ENCODE peak calls at places on chromosomes 5 and 9, in six cellular contexts. R is GM13977; X is GM12864; E is stimulated activated CD4-positive, alpha-beta T cell treated with anti-CD3 and anti-CD28 coated beads, Interleukin-12 subunit alpha, Interleukin-12 subunit beta, amount 100 ng/mL, for 4 hours; Z is SK-N-DZ; L is substantia nigra. D is an unnamed sample.

GRCh38 chr5:11719888-11720481 is 184.3 kb downstream of the CTNND2 start:
- DNase-seq in R (peak), X (peak), E (no peak), Z (peak), L (peak), D (peak)

GRCh38 chr9:89993678-89994630 is 389.1 kb downstream of the GADD45G start:
- DNase-seq in R (no peak), X (no peak), E (no peak), Z (no peak), L (peak), D (no peak)

GRCh38 chr5:73433982-73434342 is 14.6 kb downstream of the FOXD1 start:
- DNase-seq in R (no peak), X (no peak), E (no peak), Z (no peak), L (no peak), D (no peak)

GRCh38 chr5:19986036-19986619 is 1.9 kb downstream of the CDH18 start:
- DNase-seq in R (no peak), X (no peak), E (no peak), Z (no peak), L (no peak), D (no peak)

GRCh38 chr9:121499427-121500164 is at the start of gene GGTA1:
- DNase-seq in R (peak), X (no peak), E (no peak), Z (peak), L (no peak), D (peak)

GRCh38 chr9:85723220-85723619 is 18.5 kb downstream of the AGTPBP1 start:
- DNase-seq in R (no peak), X (no peak), E (peak), Z (no peak), L (peak), D (peak)

GRCh38 chr9:137317021-137317978 is 15.2 kb upstream of the NRARP start:
- DNase-seq in R (peak), X (no peak), E (no peak), Z (no peak), L (no peak), D (no peak)

GRCh38 chr9:95650720-95651119 is 133.9 kb upstream of the PTCH1 start:
- DNase-seq in R (no peak), X (no peak), E (no peak), Z (no peak), L (no peak), D (no peak)

GRCh38 chr5:132867046-132867451 is 607 bp downstream of the UQCRQ start:
- DNase-seq in R (no peak), X (no peak), E (no peak), Z (no peak), L (no peak), D (no peak)

GRCh38 chr5:136159457-136159856 is 26.8 kb downstream of the SMAD5 start:
- DNase-seq in R (no peak), X (no peak), E (no peak), Z (no peak), L (no peak), D (no peak)

GRCh38 chr9:86257406-86257805 is 2.1 kb downstream of the C9orf153 start:
- DNase-seq in R (no peak), X (no peak), E (no peak), Z (peak), L (no peak), D (no peak)

GRCh38 chr9:71783120-71783523 is 14.8 kb upstream of the CEMIP2 start:
- DNase-seq in R (no peak), X (no peak), E (peak), Z (no peak), L (no peak), D (no peak)

GRCh38 chr9:116953271-116953670 is 266.2 kb downstream of the TRIM32 start:
- DNase-seq in R (no peak), X (no peak), E (no peak), Z (no peak), L (no peak), D (no peak)

GRCh38 chr5:61311836-61312808 is 19.9 kb upstream of the ZSWIM6 start:
- DNase-seq in R (no peak), X (no peak), E (no peak), Z (no peak), L (no peak), D (no peak)

GRCh38 chr9:138063033-138063432 is 185.5 kb downstream of the CACNA1B start:
- DNase-seq in R (no peak), X (no peak), E (no peak), Z (no peak), L (no peak), D (no peak)

GRCh38 chr9:38405841-38406240 is 13.3 kb downstream of the ALDH1B1 start:
- DNase-seq in R (no peak), X (no peak), E (no peak), Z (no peak), L (no peak), D (no peak)

GRCh38 chr9:36789886-36790285 is 217.2 kb downstream of the MELK start:
- DNase-seq in R (no peak), X (no peak), E (no peak), Z (no peak), L (no peak), D (no peak)

GRCh38 chr9:126791406-126792230 is 13.2 kb upstream of the ZBTB43 start:
- DNase-seq in R (no peak), X (no peak), E (no peak), Z (no peak), L (no peak), D (no peak)